ENCODE peak calls at places on chromosomes 1 and 21, in nine cellular contexts. One of them, this sample, is unnamed.

GRCh38 chr1:56202743-56203142 is 376.6 kb downstream of the PLPP3 start:
- DNase-seq in aorta: no peak
- DNase-seq in omental fat pad: no peak
- DNase-seq in AG09319: no peak
- DNase-seq in substantia nigra: no peak
- DNase-seq in fibroblast of the aortic adventitia: peak; percentile 65
- DNase-seq in SK-MEL-5: no peak
- DNase-seq in CD8-positive, alpha-beta memory T cell: no peak
- DNase-seq in SW480: no peak
- DNase-seq in this sample: no peak

GRCh38 chr21:26148071-26148470 is 22.5 kb downstream of the APP start:
- DNase-seq in aorta: no peak
- DNase-seq in omental fat pad: no peak
- DNase-seq in AG09319: no peak
- DNase-seq in substantia nigra: no peak
- DNase-seq in fibroblast of the aortic adventitia: peak; percentile 47
- DNase-seq in SK-MEL-5: no peak
- DNase-seq in CD8-positive, alpha-beta memory T cell: no peak
- DNase-seq in SW480: peak; percentile 13
- DNase-seq in this sample: no peak

GRCh38 chr1:12499574-12500245 is 118.3 kb downstream of the DHRS3 start:
- DNase-seq in aorta: no peak
- DNase-seq in omental fat pad: no peak
- DNase-seq in AG09319: no peak
- DNase-seq in substantia nigra: no peak
- DNase-seq in fibroblast of the aortic adventitia: peak; percentile 45
- DNase-seq in SK-MEL-5: no peak
- DNase-seq in CD8-positive, alpha-beta memory T cell: no peak
- DNase-seq in SW480: no peak
- DNase-seq in this sample: no peak

GRCh38 chr1:154741327-154741726 is 128.8 kb downstream of the KCNN3 start:
- DNase-seq in aorta: no peak
- DNase-seq in omental fat pad: no peak
- DNase-seq in AG09319: no peak
- DNase-seq in substantia nigra: no peak
- DNase-seq in fibroblast of the aortic adventitia: peak; percentile 78
- DNase-seq in SK-MEL-5: no peak
- DNase-seq in CD8-positive, alpha-beta memory T cell: no peak
- DNase-seq in SW480: no peak
- DNase-seq in this sample: no peak

GRCh38 chr1:45879885-45880598 is 76.6 kb downstream of the MAST2 start:
- DNase-seq in aorta: no peak
- DNase-seq in omental fat pad: no peak
- DNase-seq in AG09319: no peak
- DNase-seq in substantia nigra: no peak
- DNase-seq in fibroblast of the aortic adventitia: no peak
- DNase-seq in SK-MEL-5: no peak
- DNase-seq in CD8-positive, alpha-beta memory T cell: no peak
- DNase-seq in SW480: no peak
- DNase-seq in this sample: no peak

GRCh38 chr1:15036101-15036500 is 117.4 kb upstream of the TMEM51 start:
- DNase-seq in aorta: no peak
- DNase-seq in omental fat pad: no peak
- DNase-seq in AG09319: no peak
- DNase-seq in substantia nigra: no peak
- DNase-seq in fibroblast of the aortic adventitia: no peak
- DNase-seq in SK-MEL-5: no peak
- DNase-seq in CD8-positive, alpha-beta memory T cell: no peak
- DNase-seq in SW480: no peak
- DNase-seq in this sample: no peak

GRCh38 chr1:43274125-43274803 is 4.5 kb downstream of the TMEM125 start:
- DNase-seq in aorta: no peak
- DNase-seq in omental fat pad: no peak
- DNase-seq in AG09319: no peak
- DNase-seq in substantia nigra: no peak
- DNase-seq in fibroblast of the aortic adventitia: peak; percentile 53
- DNase-seq in SK-MEL-5: no peak
- DNase-seq in CD8-positive, alpha-beta memory T cell: no peak
- DNase-seq in SW480: peak; percentile 20
- DNase-seq in this sample: no peak

GRCh38 chr1:117512728-117513321 is 93.0 kb upstream of the TENT5C start:
- DNase-seq in aorta: no peak
- DNase-seq in omental fat pad: no peak
- DNase-seq in AG09319: no peak
- DNase-seq in substantia nigra: no peak
- DNase-seq in fibroblast of the aortic adventitia: peak; percentile 62
- DNase-seq in SK-MEL-5: peak; percentile 43
- DNase-seq in CD8-positive, alpha-beta memory T cell: peak; percentile 10
- DNase-seq in SW480: peak; percentile 20
- DNase-seq in this sample: no peak

GRCh38 chr1:221439008-221439733 is 302.7 kb downstream of the DUSP10 start:
- DNase-seq in aorta: no peak
- DNase-seq in omental fat pad: peak; percentile 37
- DNase-seq in AG09319: no peak
- DNase-seq in substantia nigra: no peak
- DNase-seq in fibroblast of the aortic adventitia: peak; percentile 59
- DNase-seq in SK-MEL-5: no peak
- DNase-seq in CD8-positive, alpha-beta memory T cell: peak; percentile 20
- DNase-seq in SW480: peak; percentile 83
- DNase-seq in this sample: no peak